ENCODE peak calls at places on chromosomes 5 and 9, in nine cellular contexts. F is glutamatergic neuron, Q is GM13977, C is GM13976, M is IMR-90, O is heart right ventricle, R is neural crest cell, T is thoracic aorta, N is BJ. H is an unnamed sample.

GRCh38 chr9:131235480-131235851 is 40.8 kb downstream of the FAM78A start:
- DNase-seq in F (no peak), Q (no peak), C (no peak), M (no peak), O (no peak), R (no peak), T (no peak), N (no peak), H (no peak)

GRCh38 chr9:87601175-87601574 is 103.5 kb downstream of the DAPK1 start:
- DNase-seq in F (peak; percentile 37), Q (no peak), C (no peak), M (no peak), O (no peak), R (no peak), T (no peak), N (no peak), H (no peak)

GRCh38 chr5:10161778-10162177 is 87.9 kb downstream of the ATPSCKMT start:
- DNase-seq in F (no peak), Q (no peak), C (no peak), M (no peak), O (no peak), R (no peak), T (no peak), N (no peak), H (no peak)

GRCh38 chr9:110777843-110778215 is 109.2 kb downstream of the MUSK start:
- DNase-seq in F (no peak), Q (no peak), C (no peak), M (no peak), O (no peak), R (no peak), T (no peak), N (no peak), H (no peak)

GRCh38 chr5:173247050-173247449 is 12.0 kb upstream of the NKX2-5 start:
- DNase-seq in F (no peak), Q (no peak), C (no peak), M (no peak), O (no peak), R (no peak), T (no peak), N (no peak), H (no peak)

GRCh38 chr9:116904165-116904564 is 217.1 kb downstream of the TRIM32 start:
- DNase-seq in F (peak; percentile 19), Q (no peak), C (no peak), M (no peak), O (no peak), R (no peak), T (no peak), N (no peak), H (no peak)

GRCh38 chr5:14331377-14331776 is 188.2 kb downstream of the TRIO start:
- DNase-seq in F (no peak), Q (no peak), C (no peak), M (peak; percentile 32), O (no peak), R (no peak), T (no peak), N (no peak), H (no peak)

GRCh38 chr9:16039988-16040761 is 487.3 kb downstream of the CCDC171 start:
- DNase-seq in F (no peak), Q (no peak), C (no peak), M (peak; percentile 81), O (no peak), R (no peak), T (no peak), N (no peak), H (no peak)

GRCh38 chr5:174843263-174844250 is 119.2 kb downstream of the MSX2 start:
- DNase-seq in F (no peak), Q (no peak), C (no peak), M (no peak), O (peak; percentile 18), R (no peak), T (no peak), N (no peak), H (no peak)

GRCh38 chr9:18821794-18822193 is 211.2 kb downstream of the SAXO1 start:
- DNase-seq in F (no peak), Q (no peak), C (no peak), M (peak; percentile 52), O (no peak), R (no peak), T (no peak), N (no peak), H (no peak)

GRCh38 chr9:100350188-100350587 is 2.6 kb downstream of the TEX10 start:
- DNase-seq in F (no peak), Q (no peak), C (no peak), M (no peak), O (no peak), R (no peak), T (no peak), N (no peak), H (no peak)

GRCh38 chr9:112170235-112170634 is 4.9 kb downstream of the SUSD1 start:
- DNase-seq in F (no peak), Q (no peak), C (no peak), M (no peak), O (no peak), R (no peak), T (no peak), N (no peak), H (no peak)

GRCh38 chr5:143886621-143887301 is 74.8 kb downstream of the HMHB1 start:
- DNase-seq in F (no peak), Q (no peak), C (no peak), M (no peak), O (no peak), R (no peak), T (no peak), N (no peak), H (no peak)

GRCh38 chr5:91059409-91059808 is 323.7 kb downstream of the ARRDC3 start:
- DNase-seq in F (no peak), Q (peak; percentile 45), C (peak; percentile 56), M (no peak), O (no peak), R (no peak), T (no peak), N (no peak), H (no peak)

GRCh38 chr5:91061946-91062586 is 321.1 kb downstream of the ARRDC3 start:
- DNase-seq in F (no peak), Q (no peak), C (no peak), M (no peak), O (no peak), R (no peak), T (no peak), N (no peak), H (no peak)

GRCh38 chr5:91058155-91058554 is 325.0 kb downstream of the ARRDC3 start:
- DNase-seq in F (no peak), Q (no peak), C (no peak), M (no peak), O (no peak), R (no peak), T (no peak), N (no peak), H (no peak)

GRCh38 chr5:91058575-91058974 is 324.5 kb downstream of the ARRDC3 start:
- DNase-seq in F (no peak), Q (no peak), C (no peak), M (no peak), O (no peak), R (no peak), T (no peak), N (no peak), H (no peak)

DNA sequence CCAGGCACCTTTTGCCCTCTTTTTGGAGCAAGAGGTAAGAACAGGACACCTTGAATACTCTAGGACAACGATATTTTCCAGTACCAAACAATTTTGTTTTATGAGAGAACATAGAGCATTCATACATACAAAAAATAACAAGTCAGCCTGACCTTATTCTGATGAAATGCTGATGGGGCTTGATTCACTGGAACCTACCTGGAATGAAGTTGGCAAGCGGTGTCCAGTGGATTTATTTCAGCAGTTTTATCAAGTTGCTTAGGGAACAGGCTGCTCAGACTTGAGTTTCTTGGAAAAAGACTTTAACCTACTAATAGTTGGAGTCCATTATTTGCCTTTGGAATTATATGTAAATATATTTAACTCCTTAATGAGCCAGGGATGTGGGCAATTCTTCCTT is 322.0 kb downstream of the ARRDC3 start:
- DNase-seq in F (no peak), Q (no peak), C (no peak), M (no peak), O (no peak), R (no peak), T (no peak), N (no peak), H (no peak)
- TF ChIP-seq CTCF in F (no peak), Q (no peak), C (no peak), M (no peak), O (no peak), R (no peak), T (no peak), N (no peak), H (no peak)

GRCh38 chr5:141245250-141245717 is at the start of gene PCDHB15:
- DNase-seq in F (peak; percentile 76), Q (no peak), C (no peak), M (no peak), O (peak; percentile 37), R (peak; percentile 29), T (no peak), N (no peak), H (no peak)
- TF ChIP-seq CTCF in F (peak; percentile 49), Q (peak; percentile 20), C (no peak), M (peak; percentile 22), O (peak; percentile 33), R (peak; percentile 57), T (no peak), N (no peak), H (peak; percentile 64)

GRCh38 chr5:32707394-32707997 is 3.6 kb upstream of the NPR3 start:
- DNase-seq in F (no peak), Q (peak; percentile 43), C (peak; percentile 31), M (peak; percentile 56), O (no peak), R (peak; percentile 2), T (no peak), N (no peak), H (peak; percentile 40)
- TF ChIP-seq CTCF in F (peak; percentile 61), Q (peak; percentile 44), C (no peak), M (peak; percentile 68), O (peak; percentile 53), R (peak; percentile 73), T (peak; percentile 55), N (peak; percentile 60), H (peak; percentile 86)

DNA sequence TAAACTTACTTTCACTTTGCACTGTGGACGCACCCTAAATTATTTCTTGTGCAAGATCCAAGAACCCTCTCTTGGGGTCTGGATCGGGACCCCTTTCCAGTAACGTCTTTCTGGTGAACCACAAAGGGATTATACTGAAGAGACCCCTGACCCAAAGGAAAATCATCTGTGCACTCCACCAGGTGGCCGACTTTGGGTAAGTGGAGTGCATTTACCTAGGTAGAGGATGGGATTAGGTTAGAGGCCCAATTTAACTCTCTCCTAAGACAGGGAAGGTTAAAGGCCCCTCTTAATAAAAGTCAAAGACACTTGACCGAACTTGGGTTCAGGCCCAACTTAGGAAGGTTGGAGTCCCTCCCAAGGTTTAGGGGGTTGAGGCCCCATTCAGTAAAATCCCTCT is 8.2 kb upstream of the PAIP1 start:
- DNase-seq in F (no peak), Q (no peak), C (no peak), M (no peak), O (no peak), R (no peak), T (no peak), N (no peak), H (no peak)
- TF ChIP-seq CTCF in F (no peak), Q (no peak), C (no peak), M (no peak), O (no peak), R (no peak), T (no peak), N (no peak), H (no peak)

DNA sequence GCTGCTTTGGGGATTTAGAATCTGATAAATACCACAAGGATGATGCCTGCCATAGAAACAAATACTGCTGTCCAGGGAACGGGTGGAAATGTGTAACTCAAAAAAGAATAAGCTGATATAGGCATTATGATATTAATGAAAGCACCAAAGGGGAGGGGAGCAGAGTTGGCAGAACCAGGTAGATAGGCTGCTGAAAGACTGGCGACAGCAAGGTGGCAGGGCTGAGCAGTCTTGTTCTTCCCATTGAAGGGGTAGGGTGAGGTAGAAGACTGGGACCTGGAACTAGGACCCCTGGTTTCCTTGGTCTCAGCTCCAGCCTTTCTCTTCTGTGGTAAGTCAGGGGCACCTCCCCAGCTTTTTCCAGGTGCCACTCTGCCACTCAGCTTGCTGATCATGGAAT is 31.4 kb upstream of the TMOD1 start:
- DNase-seq in F (no peak), Q (no peak), C (no peak), M (no peak), O (no peak), R (no peak), T (no peak), N (no peak), H (no peak)
- TF ChIP-seq CTCF in F (no peak), Q (peak; percentile 63), C (peak; percentile 49), M (no peak), O (peak; percentile 22), R (no peak), T (no peak), N (peak; percentile 17), H (peak; percentile 36)